ENCODE peak calls at places on chromosomes 4 and X, in four cellular contexts. One of them, this sample, is unnamed.

GRCh38 chr4:87219648-87220093 is 747 bp downstream of the KLHL8 start:
- DNase-seq in H9: peak
- DNase-seq in mesendoderm: peak
- DNase-seq in H1: no peak
- DNase-seq in this sample: peak

GRCh38 chr4:25401066-25401465 is 24.0 kb downstream of the ANAPC4 start:
- DNase-seq in H9: no peak
- DNase-seq in mesendoderm: peak
- DNase-seq in H1: no peak
- DNase-seq in this sample: peak

GRCh38 chrX:47543496-47543895 is 17.5 kb upstream of the ARAF start:
- DNase-seq in H9: no peak
- DNase-seq in mesendoderm: no peak
- DNase-seq in H1: no peak
- DNase-seq in this sample: no peak

GRCh38 chr4:153038493-153039311 is 102.6 kb downstream of the FHDC1 start:
- DNase-seq in H9: no peak
- DNase-seq in mesendoderm: no peak
- DNase-seq in H1: no peak
- DNase-seq in this sample: no peak

GRCh38 chrX:77949840-77950239 is 19.6 kb downstream of the PGAM4 start:
- DNase-seq in H9: no peak
- DNase-seq in mesendoderm: no peak
- DNase-seq in H1: no peak
- DNase-seq in this sample: no peak

GRCh38 chrX:149274516-149275105 is 230.5 kb downstream of the IDS start:
- DNase-seq in H9: no peak
- DNase-seq in mesendoderm: no peak
- DNase-seq in H1: no peak
- DNase-seq in this sample: no peak

GRCh38 chr4:40608628-40609027 is 21.0 kb downstream of the RBM47 start:
- DNase-seq in H9: no peak
- DNase-seq in mesendoderm: no peak
- DNase-seq in H1: no peak
- DNase-seq in this sample: peak

GRCh38 chr4:109787807-109788206 is 14.0 kb downstream of the CFI start:
- DNase-seq in H9: no peak
- DNase-seq in mesendoderm: no peak
- DNase-seq in H1: no peak
- DNase-seq in this sample: no peak

GRCh38 chrX:37383313-37383712 is 34.1 kb downstream of the PRRG1 start:
- DNase-seq in H9: no peak
- DNase-seq in mesendoderm: no peak
- DNase-seq in H1: no peak
- DNase-seq in this sample: peak

GRCh38 chr4:86940176-86940575 is 5.4 kb downstream of the AFF1 start:
- DNase-seq in H9: no peak
- DNase-seq in mesendoderm: no peak
- DNase-seq in H1: no peak
- DNase-seq in this sample: peak

GRCh38 chr4:130185123-130185522 is 1089.2 kb downstream of the C4orf33 start:
- DNase-seq in H9: no peak
- DNase-seq in mesendoderm: no peak
- DNase-seq in H1: no peak
- DNase-seq in this sample: no peak

GRCh38 chrX:53073115-53073581 is 9.0 kb upstream of the TSPYL2 start:
- DNase-seq in H9: no peak
- DNase-seq in mesendoderm: peak
- DNase-seq in H1: no peak
- DNase-seq in this sample: no peak

GRCh38 chr4:150207871-150208270 is 129.6 kb downstream of the DCLK2 start:
- DNase-seq in H9: no peak
- DNase-seq in mesendoderm: no peak
- DNase-seq in H1: no peak
- DNase-seq in this sample: peak

GRCh38 chr4:150206981-150207380 is 128.7 kb downstream of the DCLK2 start:
- DNase-seq in H9: no peak
- DNase-seq in mesendoderm: no peak
- DNase-seq in H1: no peak
- DNase-seq in this sample: no peak

GRCh38 chr4:150209140-150209829 is 131.0 kb downstream of the DCLK2 start:
- DNase-seq in H9: peak
- DNase-seq in mesendoderm: peak
- DNase-seq in H1: no peak
- DNase-seq in this sample: peak

GRCh38 chr4:150205016-150205415 is 126.8 kb downstream of the DCLK2 start:
- DNase-seq in H9: no peak
- DNase-seq in mesendoderm: no peak
- DNase-seq in H1: no peak
- DNase-seq in this sample: no peak

DNA sequence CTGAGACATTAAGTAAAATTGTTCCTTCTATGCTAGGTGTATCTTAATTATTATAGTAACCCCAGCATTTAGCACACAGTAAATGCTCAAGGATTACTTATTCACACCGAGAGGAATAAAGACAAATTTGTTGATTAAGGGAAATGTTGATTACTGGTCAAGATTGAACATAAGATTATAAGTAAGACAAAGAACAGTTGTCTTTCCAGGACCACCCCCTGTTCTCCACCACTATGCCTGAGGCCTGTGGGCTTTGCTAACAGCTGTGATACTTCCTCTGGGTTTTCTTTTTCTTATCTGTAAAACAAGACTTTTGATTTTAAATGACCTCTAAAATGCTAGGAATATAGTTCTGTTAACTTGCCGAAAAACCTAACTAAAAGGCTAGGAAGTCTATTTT is 128.0 kb downstream of the DCLK2 start:
- DNase-seq in H9: no peak
- DNase-seq in mesendoderm: peak
- DNase-seq in H1: no peak
- DNase-seq in this sample: no peak
- H3K56ac ChIP-seq in H9: no peak
- H3K56ac ChIP-seq in mesendoderm: no peak
- H3K56ac ChIP-seq in H1: no peak
- H3K56ac ChIP-seq in this sample: no peak

DNA sequence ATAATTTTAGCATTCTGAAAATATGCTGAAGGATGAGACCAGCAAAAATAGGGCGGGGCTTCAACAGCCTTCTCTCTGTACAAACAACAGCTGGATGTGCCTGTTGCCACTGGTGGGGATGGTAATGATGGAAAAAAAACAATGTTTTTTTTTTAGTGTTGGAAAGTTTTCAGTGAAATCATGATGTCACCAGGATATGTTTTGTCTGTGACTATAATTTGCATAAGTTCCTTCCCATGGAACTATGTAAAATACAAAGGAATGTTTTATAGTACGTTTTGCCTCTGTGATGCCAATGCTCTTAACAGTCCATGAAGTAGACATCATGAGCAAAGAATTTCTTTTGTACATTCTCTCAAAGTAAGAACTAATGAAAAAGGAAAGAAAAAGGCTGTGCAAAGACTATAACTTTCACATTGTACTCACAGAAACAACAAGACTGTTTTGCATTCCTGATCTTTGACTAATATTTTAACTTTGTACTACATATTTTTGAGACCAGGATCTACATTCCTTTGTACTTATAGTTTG is 589.7 kb downstream of the SPRY1 start:
- DNase-seq in H9: no peak
- DNase-seq in mesendoderm: no peak
- DNase-seq in H1: no peak
- DNase-seq in this sample: peak
- H3K56ac ChIP-seq in H9: no peak
- H3K56ac ChIP-seq in mesendoderm: no peak
- H3K56ac ChIP-seq in H1: no peak
- H3K56ac ChIP-seq in this sample: no peak

GRCh38 chr4:70706516-70706915 is 15.2 kb upstream of the RUFY3 start:
- DNase-seq in H9: no peak
- DNase-seq in mesendoderm: no peak
- DNase-seq in H1: no peak
- DNase-seq in this sample: peak
- H3K56ac ChIP-seq in H9: no peak
- H3K56ac ChIP-seq in mesendoderm: no peak
- H3K56ac ChIP-seq in H1: peak
- H3K56ac ChIP-seq in this sample: no peak

GRCh38 chrX:16772460-16772859 is 13.8 kb upstream of the TXLNG start:
- DNase-seq in H9: peak
- DNase-seq in mesendoderm: peak
- DNase-seq in H1: no peak
- DNase-seq in this sample: no peak
- H3K56ac ChIP-seq in H9: no peak
- H3K56ac ChIP-seq in mesendoderm: no peak
- H3K56ac ChIP-seq in H1: no peak
- H3K56ac ChIP-seq in this sample: no peak

DNA sequence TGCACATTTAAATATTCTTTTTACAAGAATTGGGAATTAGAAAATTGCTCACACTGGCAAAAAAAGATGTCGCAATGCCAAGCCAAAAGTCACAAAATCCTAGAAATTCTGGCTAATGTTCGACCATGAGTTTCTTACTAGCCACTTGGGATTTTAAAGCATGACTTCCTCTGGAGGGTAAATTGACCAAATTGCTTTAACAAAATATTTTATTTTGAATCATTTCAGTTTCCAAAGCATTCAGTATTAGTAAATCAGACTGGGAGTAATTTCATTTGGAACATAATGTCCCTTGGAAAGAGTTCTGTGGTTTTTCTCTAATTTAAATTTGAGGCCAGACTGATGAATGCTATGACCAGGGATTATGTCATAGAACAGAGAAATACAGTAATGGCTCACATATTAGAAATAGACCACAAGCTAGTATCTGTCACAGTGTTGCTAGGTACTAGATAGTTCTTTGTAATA is 7.6 kb upstream of the CXCL5 start:
- DNase-seq in H9: no peak
- DNase-seq in mesendoderm: no peak
- DNase-seq in H1: no peak
- DNase-seq in this sample: peak
- H3K56ac ChIP-seq in H9: no peak
- H3K56ac ChIP-seq in mesendoderm: no peak
- H3K56ac ChIP-seq in H1: no peak
- H3K56ac ChIP-seq in this sample: no peak

GRCh38 chrX:40109288-40110008 is 11.7 kb upstream of the BCOR start:
- DNase-seq in H9: peak
- DNase-seq in mesendoderm: peak
- DNase-seq in H1: no peak
- DNase-seq in this sample: peak
- H3K56ac ChIP-seq in H9: no peak
- H3K56ac ChIP-seq in mesendoderm: peak
- H3K56ac ChIP-seq in H1: no peak
- H3K56ac ChIP-seq in this sample: no peak

This sample was measured in IMR-90.